ENCODE peak calls at places on chromosomes 11 and 22, in seven cellular contexts. G, H, R, B, U, V and T are unnamed samples.

GRCh38 chr11:1840780-1841480 is 2.1 kb downstream of the TNNI2 start:
- DNase-seq in G (no peak), H (no peak), R (no peak), B (no peak), U (no peak), V (no peak), T (no peak)

GRCh38 chr11:9357041-9357440 is 27.4 kb upstream of the IPO7 start:
- DNase-seq in G (no peak), H (no peak), R (no peak), B (no peak), U (no peak), V (no peak), T (no peak)

GRCh38 chr22:35910013-35910860 is 118.4 kb downstream of the RBFOX2 start:
- DNase-seq in G (no peak), H (no peak), R (no peak), B (no peak), U (no peak), V (no peak), T (no peak)

GRCh38 chr11:19803506-19803998 is 90.9 kb downstream of the NAV2 start:
- DNase-seq in G (no peak), H (no peak), R (no peak), B (no peak), U (no peak), V (no peak), T (peak; percentile 84)

GRCh38 chr22:37802310-37803194 is 5.2 kb upstream of the GCAT start:
- DNase-seq in G (no peak), H (no peak), R (no peak), B (peak; percentile 78), U (no peak), V (peak; percentile 44), T (peak; percentile 51)

GRCh38 chr11:61186504-61186903 is 16.8 kb upstream of the PGA3 start:
- DNase-seq in G (no peak), H (no peak), R (no peak), B (no peak), U (no peak), V (no peak), T (no peak)

GRCh38 chr11:127226959-127227358 is 226.4 kb upstream of the KIRREL3 start:
- DNase-seq in G (no peak), H (no peak), R (no peak), B (no peak), U (no peak), V (no peak), T (no peak)

GRCh38 chr11:221539-221938 is 14.0 kb downstream of the RIC8A start:
- DNase-seq in G (no peak), H (no peak), R (no peak), B (no peak), U (no peak), V (no peak), T (no peak)

GRCh38 chr22:31093090-31093850 is 12.2 kb downstream of the SMTN start:
- DNase-seq in G (no peak), H (no peak), R (no peak), B (no peak), U (no peak), V (no peak), T (no peak)

GRCh38 chr11:65090628-65091027 is 5.4 kb upstream of the VPS51 start:
- DNase-seq in G (no peak), H (no peak), R (no peak), B (no peak), U (no peak), V (no peak), T (no peak)

GRCh38 chr11:129230006-129230405 is 37.9 kb upstream of the ARHGAP32 start:
- DNase-seq in G (no peak), H (no peak), R (no peak), B (peak; percentile 51), U (no peak), V (no peak), T (no peak)

GRCh38 chr11:106400949-106401545 is 323.6 kb downstream of the AASDHPPT start:
- DNase-seq in G (no peak), H (no peak), R (no peak), B (no peak), U (no peak), V (no peak), T (no peak)

GRCh38 chr22:27022256-27022655 is 364.9 kb downstream of the MIAT start:
- DNase-seq in G (no peak), H (no peak), R (no peak), B (no peak), U (no peak), V (no peak), T (no peak)

GRCh38 chr11:72349616-72350218 is 84.6 kb downstream of the CLPB start:
- DNase-seq in G (no peak), H (no peak), R (no peak), B (no peak), U (no peak), V (no peak), T (no peak)

GRCh38 chr11:113245216-113245615 is 69.2 kb upstream of the TTC12 start:
- DNase-seq in G (no peak), H (no peak), R (no peak), B (peak; percentile 45), U (no peak), V (no peak), T (no peak)

GRCh38 chr11:129888451-129888850 is 6.9 kb downstream of the NFRKB start:
- DNase-seq in G (no peak), H (no peak), R (no peak), B (no peak), U (no peak), V (no peak), T (no peak)

GRCh38 chr11:131652231-131652630 is 281.8 kb downstream of the NTM start:
- DNase-seq in G (no peak), H (no peak), R (no peak), B (no peak), U (no peak), V (no peak), T (no peak)

GRCh38 chr22:43910178-43910695 is 13.4 kb upstream of the PNPLA3 start:
- DNase-seq in G (no peak), H (no peak), R (no peak), B (no peak), U (no peak), V (no peak), T (no peak)

GRCh38 chr11:64809781-64810241 is 540 bp downstream of the MEN1 start:
- DNase-seq in G (no peak), H (no peak), R (no peak), B (peak; percentile 79), U (peak; percentile 46), V (peak; percentile 46), T (peak; percentile 64)

GRCh38 chr11:106958506-106959248 is 59.6 kb downstream of the GUCY1A2 start:
- DNase-seq in G (no peak), H (no peak), R (no peak), B (no peak), U (no peak), V (no peak), T (no peak)

GRCh38 chr11:6411594-6412031 is 7.3 kb downstream of the APBB1 start:
- DNase-seq in G (no peak), H (no peak), R (no peak), B (no peak), U (no peak), V (no peak), T (no peak)

GRCh38 chr22:48699531-48699930 is 1128.1 kb downstream of the BRD1 start:
- DNase-seq in G (no peak), H (no peak), R (no peak), B (no peak), U (no peak), V (no peak), T (no peak)